ENCODE peak calls at places on chromosomes 11 and 22, in ten cellular contexts. E is GM12864, K is heart left ventricle, N is stomach, V is CD14-positive monocyte, L is IMR-90, A is HCT116, B is OCI-LY7, D is lower leg skin, O is fibroblast of the aortic adventitia. T is an unnamed sample.

GRCh38 chr11:130625907-130626306 is 177.5 kb downstream of the ADAMTS15 start:
- DNase-seq in E (no peak), K (no peak), N (no peak), V (no peak), L (no peak), A (no peak), B (no peak), D (peak), O (no peak), T (no peak)

GRCh38 chr22:48254311-48254873 is 1491.9 kb downstream of the TBC1D22A start:
- DNase-seq in E (no peak), K (no peak), N (no peak), V (no peak), L (no peak), A (no peak), B (no peak), D (peak), O (no peak), T (no peak)

GRCh38 chr11:31958086-31958735 is 132.7 kb upstream of the RCN1 start:
- DNase-seq in E (no peak), K (peak), N (peak), V (no peak), L (peak), A (peak), B (peak), D (peak), O (peak), T (no peak)

GRCh38 chr22:31917227-31917921 is 27.0 kb upstream of the YWHAH start:
- DNase-seq in E (peak), K (peak), N (no peak), V (peak), L (no peak), A (no peak), B (peak), D (no peak), O (no peak), T (no peak)

GRCh38 chr11:43578346-43579170 is 102.0 kb upstream of the HSD17B12 start:
- DNase-seq in E (no peak), K (no peak), N (no peak), V (no peak), L (peak), A (no peak), B (no peak), D (no peak), O (peak), T (no peak)

GRCh38 chr11:78722786-78723185 is 148.1 kb upstream of the NARS2 start:
- DNase-seq in E (no peak), K (no peak), N (no peak), V (no peak), L (peak), A (no peak), B (no peak), D (no peak), O (peak), T (no peak)

GRCh38 chr22:17578129-17578754 is 14.9 kb downstream of the SLC25A18 start:
- DNase-seq in E (no peak), K (no peak), N (peak), V (no peak), L (peak), A (no peak), B (no peak), D (peak), O (peak), T (no peak)

GRCh38 chr22:41564563-41564962 is 3.8 kb downstream of the CSDC2 start:
- DNase-seq in E (no peak), K (no peak), N (no peak), V (no peak), L (peak), A (no peak), B (no peak), D (no peak), O (no peak), T (no peak)

GRCh38 chr11:2306971-2307732 is 5.3 kb downstream of the TSPAN32 start:
- DNase-seq in E (no peak), K (peak), N (no peak), V (peak), L (peak), A (no peak), B (no peak), D (peak), O (no peak), T (peak)

GRCh38 chr11:60699282-60699681 is at the start of gene MS4A8:
- DNase-seq in E (no peak), K (no peak), N (no peak), V (no peak), L (no peak), A (no peak), B (no peak), D (no peak), O (no peak), T (no peak)

DNA sequence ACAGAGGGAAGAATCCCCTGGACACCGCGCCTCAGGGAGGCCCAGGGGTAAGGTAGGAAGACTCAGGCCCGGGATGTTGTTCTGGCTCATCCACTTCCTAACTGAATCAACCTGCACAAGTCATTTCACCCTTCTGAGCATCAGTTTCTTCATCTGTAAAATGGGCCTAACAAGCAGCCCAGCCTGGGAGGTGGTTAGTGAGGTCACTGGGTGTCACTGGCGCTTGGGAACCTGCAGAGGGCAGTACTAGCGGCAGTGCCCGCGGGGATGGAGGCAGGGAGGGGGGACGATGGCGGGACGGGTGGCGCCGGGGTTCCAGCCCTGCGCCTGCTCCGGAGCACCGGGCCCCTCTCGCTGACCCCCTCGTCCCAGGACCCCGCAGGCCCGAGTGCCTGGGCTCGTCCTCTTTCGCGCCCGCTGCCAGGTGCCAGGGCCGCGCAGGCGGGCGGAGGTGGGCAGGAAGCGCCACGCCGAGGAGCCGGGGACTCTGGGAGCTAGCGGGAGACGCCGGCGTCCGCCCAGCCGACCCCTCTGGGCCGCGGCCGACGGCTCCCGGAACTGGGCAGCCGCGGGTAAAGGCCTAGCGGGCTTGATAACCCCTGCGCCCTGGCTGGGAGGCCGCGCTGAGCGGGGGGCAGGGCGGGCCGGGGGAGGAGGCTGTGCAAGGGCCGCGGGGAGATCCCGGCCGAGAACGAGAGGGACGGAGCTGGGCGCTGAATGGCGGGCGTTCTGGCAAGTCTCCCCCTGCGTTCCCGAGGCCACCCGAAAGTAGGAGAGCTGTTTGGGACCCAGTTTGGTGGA is at the start of gene NLRX1:
- DNase-seq in E (peak), K (peak), N (peak), V (peak), L (peak), A (peak), B (peak), D (peak), O (peak), T (no peak)
- TF ChIP-seq CTCF in E (peak), K (peak), N (peak), V (peak), L (peak), A (peak), B (peak), D (no peak), O (peak), T (peak)

GRCh38 chr11:110432713-110433392 is 3.1 kb downstream of the FDX1 start:
- DNase-seq in E (no peak), K (no peak), N (no peak), V (no peak), L (peak), A (no peak), B (no peak), D (no peak), O (peak), T (no peak)

GRCh38 chr11:110431212-110432073 is 1.7 kb downstream of the FDX1 start:
- DNase-seq in E (no peak), K (no peak), N (no peak), V (no peak), L (peak), A (no peak), B (peak), D (no peak), O (peak), T (no peak)

GRCh38 chr11:110429614-110430266 is at the start of gene FDX1:
- DNase-seq in E (peak), K (peak), N (peak), V (peak), L (peak), A (peak), B (peak), D (peak), O (peak), T (peak)

GRCh38 chr11:110428956-110429613 is 663 bp upstream of the FDX1 start:
- DNase-seq in E (no peak), K (no peak), N (no peak), V (no peak), L (no peak), A (no peak), B (peak), D (no peak), O (no peak), T (no peak)

DNA sequence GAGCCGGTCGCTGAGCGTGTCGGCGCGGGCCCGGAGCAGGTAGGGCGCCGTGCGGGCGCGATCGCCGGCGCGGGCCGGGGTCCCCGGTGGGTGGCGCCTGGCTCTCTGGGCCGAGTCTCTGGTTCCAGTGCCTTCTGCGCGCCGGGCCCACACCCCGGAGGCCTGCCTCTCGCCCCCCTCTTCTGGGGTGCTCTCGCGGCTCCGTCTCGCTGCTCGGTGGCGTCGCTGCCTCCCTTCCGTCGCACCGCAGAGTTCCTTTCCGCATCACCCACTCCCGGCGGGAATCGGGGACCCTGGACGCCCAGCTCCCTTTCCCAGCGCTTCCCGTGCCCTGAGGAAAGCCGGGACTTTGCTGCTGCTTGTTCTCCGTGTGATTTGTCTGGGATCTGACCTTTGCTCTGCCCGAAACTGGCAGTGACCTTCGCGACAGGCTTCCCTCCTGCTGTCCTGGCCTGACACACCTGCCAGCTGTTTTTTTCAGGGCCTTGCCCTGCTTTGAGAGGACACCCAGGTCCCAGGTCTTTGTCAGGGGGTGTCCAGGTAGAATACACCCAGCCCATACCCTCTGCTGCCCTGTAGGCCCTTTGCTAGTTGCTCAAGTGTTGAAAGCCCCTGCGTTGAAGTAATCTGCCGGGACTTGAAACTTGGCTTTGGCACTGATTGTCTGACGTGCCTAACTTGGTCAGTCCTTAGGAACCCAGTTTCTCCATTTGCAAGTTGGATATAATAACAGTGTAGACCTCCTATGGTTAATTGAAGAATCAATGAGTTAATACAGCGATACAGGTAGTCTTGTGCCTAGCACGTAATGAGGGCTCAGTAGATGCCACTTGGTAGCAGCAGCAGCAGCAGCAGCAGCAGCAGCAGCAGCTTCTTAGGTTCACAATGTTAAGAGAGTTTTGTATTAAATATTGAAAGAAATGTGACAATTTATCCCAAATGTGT is 791 bp downstream of the FDX1 start:
- DNase-seq in E (no peak), K (no peak), N (peak), V (no peak), L (peak), A (no peak), B (peak), D (peak), O (peak), T (no peak)
- TF ChIP-seq CTCF in E (no peak), K (no peak), N (no peak), V (peak), L (no peak), A (no peak), B (peak), D (no peak), O (no peak), T (peak)

DNA sequence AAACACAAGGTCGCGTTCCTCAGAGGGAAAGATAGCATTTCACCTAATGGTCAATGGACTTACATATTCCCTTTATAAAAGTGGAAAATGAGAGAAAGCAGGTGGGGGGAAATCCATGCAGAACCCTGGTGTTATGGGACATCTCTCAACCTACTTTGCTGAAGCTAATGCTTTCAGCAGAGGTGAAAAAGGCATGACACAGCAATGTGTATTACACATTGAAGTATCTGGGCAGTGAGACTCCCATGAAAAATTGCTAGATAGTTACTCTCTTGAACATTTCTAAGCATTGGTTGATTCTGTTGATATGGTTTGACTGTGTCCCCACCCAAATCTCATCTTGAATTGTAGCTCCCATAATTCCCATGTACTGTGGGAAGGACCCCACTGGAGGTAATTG is 60.0 kb upstream of the PICALM start:
- DNase-seq in E (no peak), K (no peak), N (no peak), V (no peak), L (no peak), A (no peak), B (no peak), D (no peak), O (no peak), T (no peak)
- TF ChIP-seq CTCF in E (no peak), K (no peak), N (no peak), V (no peak), L (no peak), A (no peak), B (no peak), D (no peak), O (no peak), T (no peak)

DNA sequence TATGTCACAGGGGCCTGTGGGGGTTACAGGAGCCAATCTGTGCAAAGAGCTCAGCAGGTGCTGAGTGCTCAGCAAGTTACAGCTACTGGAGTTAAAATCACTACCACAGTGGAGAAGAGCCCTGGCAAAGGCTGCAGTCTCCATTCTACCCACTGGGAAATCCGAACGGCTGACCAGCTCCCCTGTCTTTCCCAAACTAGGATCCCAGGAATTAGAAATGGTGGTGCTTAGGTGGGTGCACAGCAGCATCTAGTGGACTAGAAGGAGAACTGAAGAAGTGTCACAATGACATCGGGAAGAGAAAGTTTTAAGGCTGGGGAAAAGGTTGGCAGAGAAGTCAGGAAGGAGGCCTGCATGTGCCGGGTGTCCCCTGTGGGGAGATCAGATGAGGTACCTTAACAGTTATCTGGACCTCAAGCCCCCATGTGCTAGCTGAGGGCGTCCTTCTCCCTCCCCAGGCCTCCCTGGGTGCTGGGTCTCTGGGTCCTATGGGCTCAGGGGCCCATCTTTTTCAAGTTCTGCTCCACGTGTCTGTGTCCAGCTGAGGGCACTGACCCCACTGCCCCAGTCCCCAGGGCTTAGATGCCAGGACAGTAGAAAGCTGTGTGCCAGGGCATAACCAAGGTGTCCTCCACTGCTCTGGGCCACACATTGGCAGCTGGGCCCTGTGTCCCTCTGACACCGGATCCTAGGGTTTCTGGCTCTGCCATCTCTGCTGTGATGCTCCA is 1.9 kb downstream of the PIWIL3 start:
- DNase-seq in E (no peak), K (no peak), N (no peak), V (no peak), L (peak), A (peak), B (no peak), D (peak), O (peak), T (no peak)
- TF ChIP-seq CTCF in E (peak), K (peak), N (no peak), V (no peak), L (peak), A (peak), B (peak), D (no peak), O (peak), T (peak)

DNA sequence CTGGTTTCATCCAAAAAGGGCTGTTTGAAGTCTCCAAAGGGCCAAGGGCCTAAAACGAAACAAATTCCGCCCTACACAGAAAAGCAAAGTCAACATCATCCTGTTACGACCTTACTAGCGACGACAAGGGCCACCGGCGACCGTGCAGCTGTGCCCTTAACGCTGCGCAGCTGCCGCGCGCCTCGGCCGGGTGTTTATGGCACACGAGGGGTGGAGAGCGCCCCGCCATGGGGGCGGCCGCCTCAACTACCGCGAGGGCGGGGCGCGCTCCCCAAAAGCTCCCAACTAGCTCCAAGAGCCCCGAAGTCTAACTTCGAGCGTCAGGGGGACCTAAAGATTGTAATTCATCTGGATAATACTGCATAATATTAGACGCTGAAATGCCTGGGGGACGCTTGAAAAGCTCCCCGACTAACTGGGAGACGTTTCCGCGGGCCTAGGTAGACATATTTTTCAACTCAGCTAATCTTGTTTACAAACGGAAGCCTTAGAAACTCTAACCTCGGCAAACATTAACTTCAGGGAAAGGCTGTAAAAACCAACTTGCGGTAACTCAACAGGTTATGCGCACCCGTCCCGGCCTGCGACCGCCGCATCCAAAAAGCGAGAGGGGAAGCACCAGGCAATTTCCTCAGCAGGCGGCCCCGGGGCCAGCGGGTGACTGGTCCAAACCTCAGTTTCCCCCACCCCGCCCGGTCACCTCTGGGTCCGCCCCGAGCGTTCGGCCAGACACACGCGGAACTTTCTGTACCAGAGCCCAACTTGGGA is 688 bp downstream of the TMEM123 start:
- DNase-seq in E (peak), K (peak), N (peak), V (peak), L (peak), A (no peak), B (peak), D (peak), O (peak), T (no peak)
- TF ChIP-seq CTCF in E (peak), K (no peak), N (peak), V (no peak), L (peak), A (no peak), B (peak), D (no peak), O (no peak), T (peak)

GRCh38 chr11:86781546-86781945 is 18.8 kb upstream of the PRSS23 start:
- DNase-seq in E (no peak), K (no peak), N (no peak), V (no peak), L (no peak), A (no peak), B (no peak), D (no peak), O (no peak), T (no peak)
- TF ChIP-seq CTCF in E (peak), K (no peak), N (no peak), V (no peak), L (no peak), A (peak), B (no peak), D (no peak), O (no peak), T (no peak)

GRCh38 chr11:124277809-124278208 is 21.6 kb downstream of the OR8G5 start:
- DNase-seq in E (no peak), K (no peak), N (no peak), V (no peak), L (no peak), A (no peak), B (peak), D (no peak), O (no peak), T (no peak)
- TF ChIP-seq CTCF in E (no peak), K (no peak), N (no peak), V (no peak), L (no peak), A (peak), B (peak), D (no peak), O (no peak), T (no peak)

T was measured in chondrocyte.